ENCODE peak calls at places on chromosomes 7 and 10, in four cellular contexts. W is ELF-1; L is activated CD8-positive, alpha-beta memory T cell treated with anti-CD3 and anti-CD28 coated beads for 1 hour; O is heart left ventricle. R is an unnamed sample.

GRCh38 chr7:85830982-85831381 is 644.1 kb upstream of the SEMA3D start:
- DNase-seq in W (no peak), L (no peak), O (no peak), R (no peak)

GRCh38 chr10:123287594-123288247 is 133.5 kb downstream of the BUB3 start:
- DNase-seq in O (no peak), W (no peak), L (no peak), R (peak)

GRCh38 chr7:158097106-158097505 is 490.5 kb downstream of the PTPRN2 start:
- DNase-seq in W (no peak), O (no peak), L (no peak), R (no peak)

GRCh38 chr7:114865564-114865963 is 56.3 kb upstream of the MDFIC start:
- DNase-seq in W (peak), L (peak), O (peak), R (peak)

GRCh38 chr10:32151876-32152275 is 95.7 kb upstream of the KIF5B start:
- DNase-seq in O (no peak), L (no peak), W (no peak), R (no peak)

GRCh38 chr7:117544061-117544460 is 64.2 kb downstream of the CFTR start:
- DNase-seq in L (no peak), W (no peak), O (no peak), R (no peak)

GRCh38 chr7:51344406-51344805 is 27.8 kb upstream of the COBL start:
- DNase-seq in O (no peak), L (no peak), W (no peak), R (no peak)

GRCh38 chr7:48299580-48300169 is 128.4 kb downstream of the ABCA13 start:
- DNase-seq in L (no peak), W (peak), O (peak), R (peak)

GRCh38 chr10:79142064-79142491 is 73.3 kb downstream of the ZMIZ1 start:
- DNase-seq in O (no peak), W (no peak), L (no peak), R (no peak)

GRCh38 chr7:132519936-132520335 is 56.3 kb downstream of the PLXNA4 start:
- DNase-seq in W (no peak), L (no peak), O (no peak), R (no peak)

GRCh38 chr7:113872981-113873380 is 45.8 kb downstream of the PPP1R3A start:
- DNase-seq in O (no peak), W (no peak), L (no peak), R (no peak)

GRCh38 chr7:33744293-33744692 is 161.0 kb upstream of the BMPER start:
- DNase-seq in L (no peak), W (no peak), O (no peak), R (no peak)

GRCh38 chr10:110432084-110432483 is 65.6 kb upstream of the DUSP5 start:
- DNase-seq in L (no peak), O (no peak), W (no peak), R (no peak)

GRCh38 chr10:22253578-22253882 is 35.7 kb upstream of the EBLN1 start:
- DNase-seq in W (peak), O (peak), L (peak), R (no peak)

GRCh38 chr10:80268266-80268665 is 21.2 kb downstream of the MAT1A start:
- DNase-seq in O (no peak), L (no peak), W (no peak), R (no peak)

GRCh38 chr10:100736144-100736808 is 9.1 kb upstream of the PAX2 start:
- DNase-seq in W (no peak), L (no peak), O (no peak), R (no peak)

GRCh38 chr7:27314111-27314510 is 71.5 kb downstream of the EVX1 start:
- DNase-seq in O (no peak), W (peak), L (no peak), R (no peak)

GRCh38 chr7:75531359-75531821 is 39.3 kb downstream of the SPDYE5 start:
- DNase-seq in W (peak), O (no peak), L (no peak), R (no peak)

GRCh38 chr7:45695249-45695995 is 121.3 kb downstream of the ADCY1 start:
- DNase-seq in O (no peak), W (no peak), L (no peak), R (no peak)

GRCh38 chr7:235576-236395 is 43.4 kb downstream of the FAM20C start:
- DNase-seq in W (no peak), L (no peak), O (peak), R (no peak)

GRCh38 chr10:43594944-43595589 is 11.2 kb upstream of the ZNF485 start:
- DNase-seq in O (peak), L (no peak), W (no peak), R (no peak)

GRCh38 chr10:98328163-98328562 is 60.2 kb upstream of the LOXL4 start:
- DNase-seq in W (no peak), O (no peak), L (no peak), R (no peak)

GRCh38 chr10:34152434-34152833 is 662.7 kb downstream of the PARD3 start:
- DNase-seq in W (no peak), L (no peak), O (no peak), R (no peak)